ENCODE peak calls at places on chromosomes 4 and X, in eight cellular contexts. M is bronchial epithelial cell; C is substantia nigra; D is neural crest cell; Q is naive thymus-derived CD8-positive, alpha-beta T cell; G is kidney; Z is ovary; J is activated naive CD4-positive, alpha-beta T cell. Y is an unnamed sample.

GRCh38 chrX:10633722-10634121 is 13.3 kb upstream of the MID1 start:
- DNase-seq in M (peak; percentile 93), C (no peak), D (no peak), Q (no peak), G (no peak), Z (no peak), J (no peak), Y (no peak)

GRCh38 chr4:184064877-184065276 is 152.8 kb downstream of the ENPP6 start:
- DNase-seq in M (no peak), C (no peak), D (no peak), Q (no peak), G (no peak), Z (no peak), J (no peak), Y (no peak)

GRCh38 chr4:69910016-69910782 is 20.7 kb upstream of the CSN1S1 start:
- DNase-seq in M (peak; percentile 26), C (no peak), D (no peak), Q (no peak), G (no peak), Z (no peak), J (no peak), Y (no peak)

GRCh38 chr4:7726665-7727413 is 212.8 kb downstream of the AFAP1 start:
- DNase-seq in M (no peak), C (no peak), D (no peak), Q (no peak), G (no peak), Z (no peak), J (no peak), Y (no peak)

GRCh38 chrX:31323658-31324057 is 251.8 kb upstream of the FTHL17 start:
- DNase-seq in M (no peak), C (no peak), D (no peak), Q (no peak), G (no peak), Z (no peak), J (no peak), Y (no peak)

GRCh38 chr4:119286377-119287002 is 35.4 kb downstream of the FABP2 start:
- DNase-seq in M (peak; percentile 69), C (no peak), D (no peak), Q (peak; percentile 23), G (no peak), Z (no peak), J (no peak), Y (no peak)

GRCh38 chr4:85929926-85930325 is 429.9 kb downstream of the MAPK10 start:
- DNase-seq in M (no peak), C (no peak), D (no peak), Q (no peak), G (peak; percentile 89), Z (no peak), J (no peak), Y (no peak)

GRCh38 chr4:118033148-118034060 is 882 bp upstream of the NDST3 start:
- DNase-seq in M (peak; percentile 7), C (peak; percentile 23), D (peak; percentile 48), Q (no peak), G (peak; percentile 82), Z (peak; percentile 32), J (no peak), Y (peak; percentile 46)

GRCh38 chrX:53188763-53189162 is 36.2 kb downstream of the KDM5C start:
- DNase-seq in M (peak; percentile 28), C (no peak), D (no peak), Q (no peak), G (no peak), Z (no peak), J (no peak), Y (no peak)

GRCh38 chrX:94695910-94696309 is 1021.9 kb downstream of the FAM133A start:
- DNase-seq in M (no peak), C (no peak), D (no peak), Q (no peak), G (no peak), Z (no peak), J (no peak), Y (no peak)

GRCh38 chrX:52574416-52575275 is 57.8 kb upstream of the XAGE1B start:
- DNase-seq in M (peak; percentile 47), C (no peak), D (peak; percentile 44), Q (peak; percentile 16), G (no peak), Z (no peak), J (no peak), Y (no peak)

GRCh38 chr4:187204389-187204920 is 480.8 kb upstream of the FAT1 start:
- DNase-seq in M (peak; percentile 63), C (no peak), D (peak; percentile 3), Q (no peak), G (no peak), Z (no peak), J (no peak), Y (no peak)

GRCh38 chr4:54586343-54586953 is 71.3 kb upstream of the KIT start:
- DNase-seq in M (peak; percentile 47), C (no peak), D (no peak), Q (no peak), G (no peak), Z (no peak), J (no peak), Y (no peak)

GRCh38 chrX:17082831-17083230 is 136.4 kb downstream of the REPS2 start:
- DNase-seq in M (peak; percentile 30), C (no peak), D (no peak), Q (no peak), G (no peak), Z (no peak), J (no peak), Y (no peak)

GRCh38 chr4:134777626-134778025 is 576.0 kb upstream of the PABPC4L start:
- DNase-seq in M (peak; percentile 2), C (no peak), D (no peak), Q (no peak), G (no peak), Z (no peak), J (no peak), Y (no peak)

GRCh38 chr4:130722370-130722769 is 1626.4 kb downstream of the C4orf33 start:
- DNase-seq in M (peak; percentile 44), C (no peak), D (no peak), Q (no peak), G (no peak), Z (no peak), J (no peak), Y (no peak)

GRCh38 chr4:6990661-6991060 is 52.5 kb upstream of the TADA2B start:
- DNase-seq in M (no peak), C (no peak), D (no peak), Q (no peak), G (no peak), Z (no peak), J (no peak), Y (no peak)

GRCh38 chrX:110944323-110944761 is 148.7 kb upstream of the CHRDL1 start:
- DNase-seq in M (no peak), C (no peak), D (no peak), Q (no peak), G (no peak), Z (peak; percentile 10), J (no peak), Y (no peak)

GRCh38 chr4:5232549-5232948 is 181.3 kb downstream of the STK32B start:
- DNase-seq in M (no peak), C (no peak), D (no peak), Q (no peak), G (no peak), Z (no peak), J (no peak), Y (no peak)

GRCh38 chrX:45300638-45301037 is 100.0 kb upstream of the DIPK2B start:
- DNase-seq in M (no peak), C (no peak), D (no peak), Q (no peak), G (no peak), Z (no peak), J (no peak), Y (no peak)

GRCh38 chrX:103360092-103360491 is 3.8 kb downstream of the TCEAL9 start:
- DNase-seq in M (no peak), C (no peak), D (no peak), Q (no peak), G (no peak), Z (no peak), J (no peak), Y (no peak)

GRCh38 chrX:131745942-131746489 is 202.1 kb downstream of the OR13H1 start:
- DNase-seq in M (no peak), C (no peak), D (no peak), Q (no peak), G (no peak), Z (no peak), J (no peak), Y (no peak)

GRCh38 chr4:5322321-5322720 is 271.0 kb downstream of the STK32B start:
- DNase-seq in M (no peak), C (no peak), D (no peak), Q (no peak), G (no peak), Z (no peak), J (no peak), Y (no peak)

GRCh38 chr4:185911556-185912064 is 99.6 kb upstream of the SORBS2 start:
- DNase-seq in M (peak; percentile 68), C (no peak), D (no peak), Q (no peak), G (no peak), Z (no peak), J (no peak), Y (no peak)

GRCh38 chr4:87732033-87732770 is 67.2 kb upstream of the IBSP start:
- DNase-seq in M (peak; percentile 27), C (no peak), D (no peak), Q (no peak), G (no peak), Z (no peak), J (no peak), Y (peak; percentile 36)

GRCh38 chr4:55447826-55448225 is 52.1 kb downstream of the TMEM165 start:
- DNase-seq in M (no peak), C (no peak), D (no peak), Q (no peak), G (no peak), Z (no peak), J (no peak), Y (no peak)

GRCh38 chrX:15680401-15680800 is 15.8 kb upstream of the CLTRN start:
- DNase-seq in M (peak; percentile 58), C (no peak), D (no peak), Q (no peak), G (no peak), Z (no peak), J (no peak), Y (no peak)

GRCh38 chr4:133996431-133997121 is 205.0 kb downstream of the PABPC4L start:
- DNase-seq in M (no peak), C (no peak), D (no peak), Q (no peak), G (no peak), Z (no peak), J (no peak), Y (no peak)

GRCh38 chrX:11665144-11666040 is at the start of gene ARHGAP6:
- DNase-seq in M (peak; percentile 0), C (no peak), D (peak; percentile 34), Q (no peak), G (peak; percentile 85), Z (peak; percentile 67), J (no peak), Y (peak; percentile 81)

GRCh38 chrX:12901486-12901885 is 4.9 kb upstream of the TLR8 start:
- DNase-seq in M (peak; percentile 39), C (peak; percentile 12), D (peak; percentile 59), Q (peak; percentile 58), G (peak; percentile 78), Z (peak; percentile 48), J (peak; percentile 6), Y (peak; percentile 62)

GRCh38 chr4:26082565-26082964 is 168.5 kb downstream of the SMIM20 start:
- DNase-seq in M (no peak), C (no peak), D (no peak), Q (no peak), G (no peak), Z (no peak), J (no peak), Y (no peak)

GRCh38 chr4:40502220-40502619 is 127.4 kb downstream of the RBM47 start:
- DNase-seq in M (no peak), C (no peak), D (no peak), Q (no peak), G (no peak), Z (no peak), J (no peak), Y (no peak)

GRCh38 chr4:57020467-57021101 is 41.9 kb downstream of the POLR2B start:
- DNase-seq in M (peak; percentile 94), C (no peak), D (no peak), Q (no peak), G (no peak), Z (no peak), J (no peak), Y (no peak)

GRCh38 chr4:128286474-128287158 is 997 bp downstream of the PGRMC2 start:
- DNase-seq in M (peak; percentile 68), C (no peak), D (no peak), Q (peak; percentile 32), G (no peak), Z (no peak), J (no peak), Y (no peak)